ENCODE peak calls at places on chromosomes 7 and 10, in eight cellular contexts. U is dermis microvascular lymphatic vessel endothelial cell, I is fibroblast of the aortic adventitia, Y is Right ventricle myocardium superior, T is HuH-7, D is NCI-H1092 treated with DMSO at 0.1 percent for 48 hours, C is AG09309, W is MCF 10A. V is an unnamed sample.

GRCh38 chr10:123798856-123799255 is 92.8 kb downstream of the CPXM2 start:
- DNase-seq in W (no peak), Y (no peak), I (no peak), C (no peak), T (no peak), U (no peak), D (no peak), V (no peak)

GRCh38 chr7:73899731-73900142 is 38.8 kb downstream of the TMEM270 start:
- DNase-seq in I (peak), C (peak), U (no peak), Y (no peak), D (no peak), T (no peak), W (peak), V (no peak)

GRCh38 chr10:17764142-17764541 is 12.1 kb downstream of the TMEM236 start:
- DNase-seq in U (no peak), C (no peak), W (no peak), Y (no peak), T (no peak), I (no peak), D (no peak), V (no peak)

GRCh38 chr7:67937717-67938191 is 941.1 kb downstream of the TYW1 start:
- DNase-seq in W (no peak), U (no peak), D (no peak), C (peak), T (no peak), Y (no peak), I (peak), V (no peak)

GRCh38 chr10:118013078-118013568 is 33.6 kb downstream of the RAB11FIP2 start:
- DNase-seq in U (no peak), D (no peak), Y (no peak), I (no peak), T (no peak), W (no peak), C (no peak), V (no peak)

GRCh38 chr10:28559661-28560060 is 26.7 kb downstream of the WAC start:
- DNase-seq in T (no peak), W (no peak), U (no peak), D (no peak), C (no peak), I (no peak), Y (no peak), V (no peak)

GRCh38 chr7:37201003-37201875 is 247.4 kb downstream of the ELMO1 start:
- DNase-seq in Y (peak), C (peak), I (peak), U (peak), T (peak), W (peak), D (peak), V (peak)

GRCh38 chr10:98446121-98446655 is 547 bp downstream of the HPS1 start:
- DNase-seq in D (no peak), W (peak), Y (no peak), T (peak), U (no peak), C (no peak), I (peak), V (peak)

GRCh38 chr10:28343252-28343651 is 40.4 kb upstream of the MPP7 start:
- DNase-seq in I (no peak), T (no peak), C (no peak), D (no peak), U (no peak), Y (no peak), W (no peak), V (no peak)

GRCh38 chr10:73589538-73590126 is 1.5 kb downstream of the USP54 start:
- DNase-seq in W (no peak), T (no peak), D (no peak), U (no peak), C (no peak), Y (no peak), I (no peak), V (no peak)

GRCh38 chr7:137967143-137968018 is 34.5 kb downstream of the CREB3L2 start:
- DNase-seq in I (no peak), U (no peak), T (no peak), D (no peak), C (no peak), Y (no peak), W (peak), V (peak)

GRCh38 chr10:31319602-31320178 is 674 bp downstream of the ZEB1 start:
- DNase-seq in T (no peak), Y (no peak), D (peak), C (no peak), U (no peak), I (no peak), W (no peak), V (peak)

GRCh38 chr10:116720241-116721047 is 21.9 kb downstream of the HSPA12A start:
- DNase-seq in T (no peak), U (no peak), I (no peak), Y (no peak), D (no peak), W (no peak), C (no peak), V (no peak)

GRCh38 chr7:158000160-158000559 is 587.5 kb downstream of the PTPRN2 start:
- DNase-seq in Y (no peak), I (no peak), C (no peak), T (no peak), W (no peak), U (no peak), D (no peak), V (no peak)

GRCh38 chr10:70571636-70572439 is 30.7 kb downstream of the PRF1 start:
- DNase-seq in C (no peak), U (no peak), D (no peak), W (no peak), I (no peak), Y (no peak), T (no peak), V (no peak)